ENCODE peak calls at places on chromosomes 6 and 20, in eight cellular contexts. O is bronchial epithelial cell, T is endothelial cell of umbilical vein, F is ovary, C is fibroblast of pulmonary artery, V is heart left ventricle, W is fibroblast of villous mesenchyme, M is ascending aorta. L is an unnamed sample.

GRCh38 chr20:10625641-10626040 is 48.2 kb downstream of the JAG1 start:
- DNase-seq in T (no peak), V (no peak), O (no peak), F (no peak), M (no peak), W (peak; percentile 44), C (no peak), L (no peak)

GRCh38 chr20:8388146-8388545 is 256.1 kb downstream of the PLCB1 start:
- DNase-seq in F (no peak), M (no peak), C (peak; percentile 44), W (peak; percentile 41), T (peak; percentile 37), O (peak; percentile 6), V (no peak), L (peak; percentile 67)

GRCh38 chr6:75266716-75267291 is 17.8 kb downstream of the TMEM30A start:
- DNase-seq in W (peak; percentile 69), T (peak; percentile 75), F (no peak), M (no peak), V (no peak), O (peak; percentile 66), C (peak; percentile 77), L (no peak)

GRCh38 chr6:147167009-147167408 is 37.2 kb upstream of the STXBP5 start:
- DNase-seq in V (no peak), W (no peak), C (peak; percentile 14), F (no peak), T (no peak), M (no peak), O (no peak), L (no peak)

GRCh38 chr6:106468935-106469334 is 108.4 kb downstream of the CRYBG1 start:
- DNase-seq in F (no peak), O (no peak), M (no peak), T (no peak), V (no peak), W (no peak), C (no peak), L (no peak)

GRCh38 chr6:45436544-45437440 is 59.1 kb upstream of the SUPT3H start:
- DNase-seq in F (no peak), T (peak; percentile 68), C (peak; percentile 81), V (no peak), O (peak; percentile 92), W (peak; percentile 83), M (no peak), L (peak; percentile 92)

GRCh38 chr20:19381947-19382346 is 169.5 kb downstream of the SLC24A3 start:
- DNase-seq in C (no peak), O (no peak), T (no peak), W (no peak), F (no peak), M (no peak), V (no peak), L (no peak)

GRCh38 chr6:46323312-46323965 is 152.7 kb upstream of the ENPP5 start:
- DNase-seq in M (no peak), W (peak; percentile 96), V (no peak), T (no peak), F (no peak), O (peak; percentile 63), C (peak; percentile 81), L (peak; percentile 94)

GRCh38 chr6:54892831-54893230 is 46.3 kb downstream of the FAM83B start:
- DNase-seq in T (no peak), W (peak; percentile 16), C (peak; percentile 60), O (peak; percentile 100), V (no peak), M (no peak), F (no peak), L (peak; percentile 71)

GRCh38 chr20:54167909-54168872 is 5.6 kb downstream of the CYP24A1 start:
- DNase-seq in F (no peak), V (no peak), T (no peak), W (no peak), M (no peak), O (peak; percentile 85), C (peak; percentile 38), L (peak; percentile 22)

GRCh38 chr6:40350942-40351217 is 236.3 kb downstream of the LRFN2 start:
- DNase-seq in O (no peak), W (no peak), V (peak; percentile 3), T (no peak), F (no peak), C (no peak), M (no peak), L (no peak)

GRCh38 chr6:26501482-26501986 is 1.4 kb downstream of the BTN1A1 start:
- DNase-seq in F (peak; percentile 53), M (no peak), T (peak; percentile 8), W (peak; percentile 20), V (peak; percentile 24), C (peak; percentile 18), O (no peak), L (peak; percentile 6)

GRCh38 chr6:109612268-109612667 is 78.7 kb downstream of the AK9 start:
- DNase-seq in O (no peak), M (no peak), W (no peak), C (peak; percentile 2), T (no peak), F (no peak), V (no peak), L (no peak)

GRCh38 chr20:10074513-10074912 is 39.7 kb downstream of the ANKEF1 start:
- DNase-seq in C (peak; percentile 88), W (peak; percentile 74), V (no peak), M (no peak), O (peak; percentile 98), T (peak; percentile 76), F (no peak), L (peak; percentile 93)

GRCh38 chr20:11807070-11807741 is 110.5 kb upstream of the BTBD3 start:
- DNase-seq in M (no peak), F (no peak), T (peak; percentile 80), V (no peak), C (peak; percentile 85), O (peak; percentile 69), W (peak; percentile 71), L (peak; percentile 92)

GRCh38 chr20:22951966-22952365 is 83.1 kb upstream of the SSTR4 start:
- DNase-seq in T (no peak), V (no peak), C (no peak), O (no peak), F (no peak), M (no peak), W (no peak), L (no peak)

GRCh38 chr6:130158548-130158947 is 64.2 kb downstream of the SAMD3 start:
- DNase-seq in M (no peak), W (no peak), C (no peak), F (no peak), O (no peak), V (no peak), T (no peak), L (no peak)

GRCh38 chr6:56361812-56362211 is 114.4 kb upstream of the COL21A1 start:
- DNase-seq in V (peak; percentile 29), F (no peak), C (peak; percentile 61), W (no peak), M (no peak), T (peak; percentile 93), O (no peak), L (no peak)

DNA sequence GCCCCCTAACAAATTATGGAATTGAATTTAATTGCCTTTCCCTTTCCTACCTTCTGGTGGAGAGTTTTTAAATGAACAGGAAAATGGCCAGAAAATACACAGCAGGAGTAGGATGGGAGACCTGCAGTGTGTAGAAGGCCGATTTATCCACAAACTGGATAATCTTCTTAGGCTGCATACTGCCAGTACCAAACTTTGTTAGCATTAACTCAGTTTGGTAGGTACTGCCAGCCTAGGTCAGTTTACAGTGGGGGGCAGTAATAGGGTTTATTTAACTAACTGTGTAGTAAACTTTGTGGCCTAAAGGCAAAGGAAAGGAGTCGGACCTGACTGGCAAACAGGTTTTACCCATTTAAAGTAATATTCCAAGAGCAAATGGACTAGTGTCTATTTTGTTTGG is 4.6 kb downstream of the NCOA3 start:
- DNase-seq in F (no peak), T (no peak), O (no peak), C (no peak), W (no peak), M (no peak), V (no peak), L (no peak)
- H3K4me3 ChIP-seq in F (no peak overlapping the region), T (no peak overlapping the region), O (no peak overlapping the region), C (no peak overlapping the region), W (no peak overlapping the region), M (no peak overlapping the region), V (no peak overlapping the region), L (no peak overlapping the region)

GRCh38 chr6:8904754-8905153 is 469.4 kb upstream of the SLC35B3 start:
- DNase-seq in C (no peak), O (no peak), W (no peak), T (no peak), F (no peak), V (no peak), M (no peak), L (no peak)

GRCh38 chr6:8908638-8909037 is 473.3 kb upstream of the SLC35B3 start:
- DNase-seq in O (no peak), C (no peak), V (no peak), M (no peak), T (no peak), W (no peak), F (no peak), L (no peak)

GRCh38 chr6:8905647-8906231 is 470.4 kb upstream of the SLC35B3 start:
- DNase-seq in V (no peak), M (no peak), C (no peak), T (no peak), F (no peak), W (no peak), O (peak; percentile 7), L (no peak)

DNA sequence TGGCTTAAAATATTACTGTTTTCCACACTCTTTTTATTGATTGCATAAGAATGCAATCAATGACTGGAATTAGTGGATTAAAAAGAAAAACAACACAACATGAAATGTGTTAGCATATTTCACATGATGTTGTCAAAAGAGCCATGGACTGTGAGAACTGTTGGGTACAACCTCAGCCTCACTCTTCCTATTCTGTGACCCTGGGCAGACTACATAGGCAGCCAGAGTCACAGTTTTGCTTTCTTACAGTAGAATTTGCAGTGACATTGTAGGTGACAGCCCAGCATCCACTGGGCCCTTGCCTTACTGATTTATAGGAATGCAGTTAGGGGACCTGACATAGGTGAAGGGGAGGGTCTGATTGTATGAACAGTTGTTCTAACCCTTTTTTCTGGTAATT is 471.4 kb upstream of the SLC35B3 start:
- DNase-seq in T (no peak), C (no peak), F (no peak), V (no peak), W (no peak), M (no peak), O (no peak), L (no peak)
- H3K4me3 ChIP-seq in T (no peak overlapping the region), C (no peak overlapping the region), F (no peak overlapping the region), V (no peak overlapping the region), W (no peak overlapping the region), M (no peak overlapping the region), O (no peak overlapping the region), L (no peak overlapping the region)

GRCh38 chr20:37336369-37337207 is 9.4 kb upstream of the SRC start:
- DNase-seq in O (no peak), V (peak; percentile 78), T (no peak), M (no peak), F (peak; percentile 77), W (peak; percentile 60), C (peak; percentile 58), L (no peak)
- H3K4me3 ChIP-seq in O (no peak overlapping the region), V (no peak overlapping the region), T (no peak overlapping the region), M (no peak overlapping the region), F (no peak overlapping the region), W (no peak overlapping the region), C (no peak overlapping the region), L (no peak overlapping the region)

DNA sequence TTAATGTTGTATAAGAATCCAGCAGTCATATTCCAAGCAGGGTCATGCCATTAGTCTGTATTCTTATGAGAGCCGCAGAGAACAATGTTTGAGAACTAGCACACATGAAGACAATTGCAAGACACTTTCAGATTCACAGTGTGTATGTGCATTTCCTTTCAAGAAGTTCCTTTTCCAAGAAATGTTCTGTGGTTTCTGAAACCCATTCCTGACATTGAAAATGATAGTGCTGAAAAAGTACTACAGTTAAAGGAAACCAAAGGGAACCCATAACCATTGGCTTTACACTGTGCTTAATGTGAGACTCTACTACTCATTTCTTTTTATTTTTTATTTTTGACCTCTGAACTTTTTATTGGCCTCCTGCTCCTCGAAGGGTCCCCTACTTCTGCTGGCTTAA is 4.2 kb upstream of the CALHM6 start:
- DNase-seq in V (no peak), T (no peak), O (no peak), W (no peak), F (no peak), C (no peak), M (no peak), L (no peak)
- H3K4me3 ChIP-seq in V (no peak overlapping the region), T (no peak overlapping the region), O (no peak overlapping the region), W (no peak overlapping the region), F (no peak overlapping the region), C (no peak overlapping the region), M (no peak overlapping the region), L (no peak overlapping the region)

L was measured in astrocyte.